ENCODE peak calls at places on chromosomes 13 and 19, in eight cellular contexts. One of them, this sample, is unnamed.

GRCh38 chr19:33562636-33563035 is 41.0 kb upstream of the PEPD start:
- DNase-seq in PC-3: no peak
- DNase-seq in Karpas-422: no peak
- DNase-seq in H9: no peak
- DNase-seq in hepatocyte: no peak
- DNase-seq in GM23248: no peak
- DNase-seq in GM23338: peak; percentile 31
- DNase-seq in DND-41: no peak
- DNase-seq in this sample: no peak

GRCh38 chr13:73782781-73783180 is 351.4 kb downstream of the KLF12 start:
- DNase-seq in DND-41: no peak
- DNase-seq in GM23248: no peak
- DNase-seq in GM23338: no peak
- DNase-seq in hepatocyte: no peak
- DNase-seq in Karpas-422: no peak
- DNase-seq in H9: no peak
- DNase-seq in PC-3: no peak
- DNase-seq in this sample: no peak

GRCh38 chr13:24727731-24728601 is 36.0 kb upstream of the RNF17 start:
- DNase-seq in H9: peak; percentile 81
- DNase-seq in PC-3: peak; percentile 77
- DNase-seq in GM23338: peak; percentile 90
- DNase-seq in hepatocyte: peak; percentile 88
- DNase-seq in Karpas-422: peak; percentile 92
- DNase-seq in DND-41: peak; percentile 76
- DNase-seq in GM23248: peak; percentile 95
- DNase-seq in this sample: peak; percentile 76

GRCh38 chr19:50457300-50457699 is 19.0 kb upstream of the EMC10 start:
- DNase-seq in GM23248: no peak
- DNase-seq in hepatocyte: no peak
- DNase-seq in PC-3: no peak
- DNase-seq in Karpas-422: no peak
- DNase-seq in DND-41: no peak
- DNase-seq in GM23338: no peak
- DNase-seq in H9: no peak
- DNase-seq in this sample: no peak

GRCh38 chr19:15631817-15632216 is 8.9 kb upstream of the CYP4F3 start:
- DNase-seq in DND-41: peak; percentile 68
- DNase-seq in PC-3: peak; percentile 43
- DNase-seq in Karpas-422: peak; percentile 69
- DNase-seq in H9: peak; percentile 40
- DNase-seq in GM23338: peak; percentile 28
- DNase-seq in hepatocyte: no peak
- DNase-seq in GM23248: peak; percentile 48
- DNase-seq in this sample: peak; percentile 19

GRCh38 chr13:112346173-112346898 is 29.8 kb upstream of the SPACA7 start:
- DNase-seq in hepatocyte: peak; percentile 18
- DNase-seq in Karpas-422: peak; percentile 51
- DNase-seq in GM23248: peak; percentile 0
- DNase-seq in PC-3: no peak
- DNase-seq in DND-41: no peak
- DNase-seq in H9: peak; percentile 70
- DNase-seq in GM23338: peak; percentile 53
- DNase-seq in this sample: no peak

GRCh38 chr13:55783841-55784240 is 1356.9 kb upstream of the PRR20A start:
- DNase-seq in GM23338: no peak
- DNase-seq in Karpas-422: no peak
- DNase-seq in PC-3: no peak
- DNase-seq in GM23248: no peak
- DNase-seq in H9: no peak
- DNase-seq in DND-41: no peak
- DNase-seq in hepatocyte: no peak
- DNase-seq in this sample: no peak

GRCh38 chr19:38736036-38736412 is 8.2 kb downstream of the CAPN12 start:
- DNase-seq in PC-3: peak; percentile 39
- DNase-seq in GM23338: peak; percentile 58
- DNase-seq in DND-41: no peak
- DNase-seq in hepatocyte: peak; percentile 89
- DNase-seq in Karpas-422: no peak
- DNase-seq in GM23248: peak; percentile 79
- DNase-seq in H9: peak; percentile 68
- DNase-seq in this sample: peak; percentile 21

GRCh38 chr19:41320185-41320518 is 10.2 kb downstream of the CCDC97 start:
- DNase-seq in GM23248: no peak
- DNase-seq in GM23338: no peak
- DNase-seq in hepatocyte: no peak
- DNase-seq in PC-3: no peak
- DNase-seq in H9: no peak
- DNase-seq in Karpas-422: no peak
- DNase-seq in DND-41: no peak
- DNase-seq in this sample: no peak

GRCh38 chr13:98214008-98214643 is 37.1 kb upstream of the RNF113B start:
- DNase-seq in Karpas-422: no peak
- DNase-seq in GM23338: no peak
- DNase-seq in GM23248: peak; percentile 81
- DNase-seq in PC-3: peak; percentile 62
- DNase-seq in hepatocyte: peak; percentile 47
- DNase-seq in H9: no peak
- DNase-seq in DND-41: no peak
- DNase-seq in this sample: no peak

GRCh38 chr13:30114586-30115256 is 192.6 kb downstream of the KATNAL1 start:
- DNase-seq in GM23248: peak; percentile 94
- DNase-seq in H9: peak; percentile 92
- DNase-seq in DND-41: peak; percentile 92
- DNase-seq in GM23338: peak; percentile 93
- DNase-seq in hepatocyte: peak; percentile 95
- DNase-seq in Karpas-422: peak; percentile 94
- DNase-seq in PC-3: peak; percentile 87
- DNase-seq in this sample: peak; percentile 79

GRCh38 chr13:96734499-96734898 is 259.8 kb downstream of the OXGR1 start:
- DNase-seq in GM23338: no peak
- DNase-seq in GM23248: no peak
- DNase-seq in hepatocyte: no peak
- DNase-seq in DND-41: no peak
- DNase-seq in Karpas-422: no peak
- DNase-seq in PC-3: no peak
- DNase-seq in H9: no peak
- DNase-seq in this sample: no peak

GRCh38 chr13:62629618-62630017 is 1214.0 kb upstream of the PCDH20 start:
- DNase-seq in hepatocyte: peak; percentile 20
- DNase-seq in Karpas-422: no peak
- DNase-seq in GM23248: no peak
- DNase-seq in H9: no peak
- DNase-seq in DND-41: no peak
- DNase-seq in GM23338: no peak
- DNase-seq in PC-3: no peak
- DNase-seq in this sample: no peak

GRCh38 chr19:50432221-50432626 is 468 bp upstream of the MYBPC2 start:
- DNase-seq in GM23248: peak; percentile 16
- DNase-seq in DND-41: no peak
- DNase-seq in PC-3: no peak
- DNase-seq in Karpas-422: peak; percentile 83
- DNase-seq in H9: no peak
- DNase-seq in GM23338: peak; percentile 69
- DNase-seq in hepatocyte: peak; percentile 66
- DNase-seq in this sample: no peak

GRCh38 chr19:48496959-48497727 is 14.5 kb downstream of the LMTK3 start:
- DNase-seq in H9: no peak
- DNase-seq in Karpas-422: no peak
- DNase-seq in GM23248: no peak
- DNase-seq in hepatocyte: no peak
- DNase-seq in PC-3: no peak
- DNase-seq in DND-41: no peak
- DNase-seq in GM23338: peak; percentile 6
- DNase-seq in this sample: no peak
- H3K4me2 ChIP-seq in H9: no peak overlapping the region
- H3K4me2 ChIP-seq in Karpas-422: no peak overlapping the region
- H3K4me2 ChIP-seq in GM23248: no peak overlapping the region
- H3K4me2 ChIP-seq in hepatocyte: no peak overlapping the region
- H3K4me2 ChIP-seq in PC-3: no peak overlapping the region
- H3K4me2 ChIP-seq in DND-41: no peak overlapping the region
- H3K4me2 ChIP-seq in GM23338: no peak overlapping the region
- H3K4me2 ChIP-seq in this sample: no peak overlapping the region

GRCh38 chr19:10653732-10654609 is at the start of gene ILF3:
- DNase-seq in DND-41: peak; percentile 100
- DNase-seq in hepatocyte: peak; percentile 100
- DNase-seq in PC-3: peak; percentile 100
- DNase-seq in GM23338: peak; percentile 100
- DNase-seq in H9: peak; percentile 100
- DNase-seq in Karpas-422: peak; percentile 100
- DNase-seq in GM23248: peak; percentile 100
- DNase-seq in this sample: peak; percentile 100

GRCh38 chr19:10655457-10656312 is 1.5 kb downstream of the ILF3 start:
- DNase-seq in DND-41: peak; percentile 23
- DNase-seq in Karpas-422: peak; percentile 55
- DNase-seq in GM23248: peak; percentile 76
- DNase-seq in PC-3: peak; percentile 39
- DNase-seq in GM23338: peak; percentile 40
- DNase-seq in H9: no peak
- DNase-seq in hepatocyte: peak; percentile 45
- DNase-seq in this sample: no peak

GRCh38 chr19:10653482-10653731 is 739 bp upstream of the ILF3 start:
- DNase-seq in DND-41: no peak
- DNase-seq in PC-3: no peak
- DNase-seq in hepatocyte: no peak
- DNase-seq in GM23338: no peak
- DNase-seq in H9: no peak
- DNase-seq in Karpas-422: no peak
- DNase-seq in GM23248: no peak
- DNase-seq in this sample: no peak

GRCh38 chr19:10651821-10652220 is 2.3 kb upstream of the ILF3 start:
- DNase-seq in PC-3: no peak
- DNase-seq in hepatocyte: no peak
- DNase-seq in GM23338: no peak
- DNase-seq in H9: no peak
- DNase-seq in Karpas-422: no peak
- DNase-seq in DND-41: no peak
- DNase-seq in GM23248: no peak
- DNase-seq in this sample: peak; percentile 87

GRCh38 chr19:10654610-10655456 is 687 bp downstream of the ILF3 start:
- DNase-seq in DND-41: peak; percentile 76
- DNase-seq in GM23248: peak; percentile 76
- DNase-seq in PC-3: peak; percentile 59
- DNase-seq in Karpas-422: peak; percentile 89
- DNase-seq in GM23338: peak; percentile 95
- DNase-seq in H9: peak; percentile 85
- DNase-seq in hepatocyte: peak; percentile 75
- DNase-seq in this sample: peak; percentile 40
- H2AFZ ChIP-seq in DND-41: peak overlapping the region; percentile 66
- H2AFZ ChIP-seq in GM23248: no peak overlapping the region
- H2AFZ ChIP-seq in PC-3: peak overlapping the region; percentile 63
- H2AFZ ChIP-seq in Karpas-422: no peak overlapping the region
- H2AFZ ChIP-seq in GM23338: no peak overlapping the region
- H2AFZ ChIP-seq in H9: no peak overlapping the region
- H2AFZ ChIP-seq in hepatocyte: peak overlapping the region; percentile 28
- H2AFZ ChIP-seq in this sample: peak overlapping the region; percentile 37

GRCh38 chr13:20173121-20173746 is 12.4 kb upstream of the GJA3 start:
- DNase-seq in GM23338: no peak
- DNase-seq in DND-41: no peak
- DNase-seq in GM23248: peak; percentile 37
- DNase-seq in hepatocyte: no peak
- DNase-seq in H9: no peak
- DNase-seq in PC-3: no peak
- DNase-seq in Karpas-422: peak; percentile 91
- DNase-seq in this sample: no peak

GRCh38 chr13:20174656-20175405 is 14.0 kb upstream of the GJA3 start:
- DNase-seq in GM23338: no peak
- DNase-seq in Karpas-422: peak; percentile 96
- DNase-seq in DND-41: no peak
- DNase-seq in GM23248: peak; percentile 100
- DNase-seq in hepatocyte: peak; percentile 95
- DNase-seq in H9: peak; percentile 54
- DNase-seq in PC-3: peak; percentile 99
- DNase-seq in this sample: peak; percentile 83

GRCh38 chr13:20177049-20177831 is 15.5 kb downstream of the GJB2 start:
- DNase-seq in DND-41: no peak
- DNase-seq in hepatocyte: no peak
- DNase-seq in GM23248: no peak
- DNase-seq in GM23338: peak; percentile 37
- DNase-seq in Karpas-422: no peak
- DNase-seq in PC-3: no peak
- DNase-seq in H9: no peak
- DNase-seq in this sample: no peak

GRCh38 chr13:20175907-20176652 is 15.2 kb upstream of the GJA3 start:
- DNase-seq in H9: no peak
- DNase-seq in PC-3: no peak
- DNase-seq in GM23248: no peak
- DNase-seq in GM23338: no peak
- DNase-seq in DND-41: no peak
- DNase-seq in hepatocyte: no peak
- DNase-seq in Karpas-422: no peak
- DNase-seq in this sample: no peak

DNA sequence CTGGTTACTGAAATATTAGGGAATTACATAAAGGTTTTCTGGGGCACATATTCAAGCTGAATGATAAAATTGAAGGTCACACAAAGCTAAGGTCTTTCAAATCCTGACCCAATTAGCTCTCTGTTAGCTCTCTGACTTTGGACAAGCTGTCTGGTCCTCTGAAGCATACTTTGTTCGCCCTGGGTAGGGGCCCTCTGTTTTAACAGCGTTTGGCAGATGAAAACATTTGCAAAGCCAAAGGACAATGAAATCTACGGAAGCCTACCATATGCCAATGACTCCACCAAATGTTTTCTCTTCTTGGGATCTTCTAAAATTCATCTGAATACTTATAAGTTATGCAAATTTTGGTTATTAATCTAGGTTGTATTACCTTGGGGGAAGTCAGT is 14.5 kb upstream of the GJA3 start:
- DNase-seq in GM23248: no peak
- DNase-seq in GM23338: no peak
- DNase-seq in DND-41: no peak
- DNase-seq in PC-3: no peak
- DNase-seq in H9: no peak
- DNase-seq in Karpas-422: peak; percentile 51
- DNase-seq in hepatocyte: no peak
- DNase-seq in this sample: no peak
- H3K4me2 ChIP-seq in GM23248: peak overlapping the region; percentile 76
- H3K4me2 ChIP-seq in GM23338: no peak overlapping the region
- H3K4me2 ChIP-seq in DND-41: no peak overlapping the region
- H3K4me2 ChIP-seq in PC-3: peak overlapping the region; percentile 67
- H3K4me2 ChIP-seq in H9: no peak overlapping the region
- H3K4me2 ChIP-seq in Karpas-422: peak overlapping the region; percentile 66
- H3K4me2 ChIP-seq in hepatocyte: peak overlapping the region; percentile 53
- H3K4me2 ChIP-seq in this sample: peak overlapping the region; percentile 63

DNA sequence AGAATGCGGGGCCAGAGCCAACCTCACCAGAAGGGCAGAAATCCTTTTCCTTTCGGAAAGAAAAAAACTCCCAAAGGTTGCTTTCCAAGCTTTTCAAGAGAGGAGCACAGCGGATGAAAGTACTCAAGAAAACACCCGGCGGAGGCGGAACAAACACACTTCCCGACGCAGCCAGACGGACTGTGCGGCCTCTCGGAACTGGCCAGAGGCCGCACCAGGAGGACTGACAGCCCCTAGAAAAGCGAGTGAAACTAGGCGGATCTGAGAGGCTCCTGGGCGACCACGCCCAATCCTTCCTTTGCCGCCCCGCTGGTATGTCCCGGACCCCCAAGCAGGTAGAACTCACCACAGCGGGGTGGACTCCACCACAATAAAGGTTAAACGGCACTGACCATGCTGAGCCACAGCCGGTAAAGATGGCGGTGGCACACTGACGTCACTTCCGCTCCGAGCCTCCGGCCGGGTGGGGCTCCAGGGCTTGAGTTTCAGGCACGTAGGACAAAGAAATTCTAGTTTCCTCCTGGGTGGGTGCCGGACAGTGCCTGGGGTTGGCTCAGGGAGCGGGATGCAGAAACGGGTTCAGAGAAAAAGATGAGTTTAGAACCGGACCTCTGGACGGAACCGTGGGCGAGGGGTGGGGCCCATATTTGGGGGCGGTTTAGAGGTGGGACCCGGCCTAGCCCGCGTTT is at the start of gene ZNF562:
- DNase-seq in GM23248: peak; percentile 93
- DNase-seq in H9: peak; percentile 37
- DNase-seq in hepatocyte: no peak
- DNase-seq in DND-41: peak; percentile 86
- DNase-seq in Karpas-422: peak; percentile 94
- DNase-seq in GM23338: peak; percentile 97
- DNase-seq in PC-3: peak; percentile 83
- DNase-seq in this sample: peak; percentile 84
- H2AFZ ChIP-seq in GM23248: peak within 1 kb of the TSS; percentile 93
- H2AFZ ChIP-seq in H9: peak within 1 kb of the TSS; percentile 94
- H2AFZ ChIP-seq in hepatocyte: no peak within 1 kb of the TSS
- H2AFZ ChIP-seq in DND-41: peak within 1 kb of the TSS; percentile 87
- H2AFZ ChIP-seq in Karpas-422: peak within 1 kb of the TSS; percentile 88
- H2AFZ ChIP-seq in GM23338: peak within 1 kb of the TSS; percentile 48
- H2AFZ ChIP-seq in PC-3: peak within 1 kb of the TSS; percentile 91
- H2AFZ ChIP-seq in this sample: peak within 1 kb of the TSS; percentile 85

This sample was measured in MM.1S.